ENCODE peak calls at places on chromosomes 6 and 20, in ten cellular contexts. S is neural progenitor cell; L is CD8-positive, alpha-beta T cell; J is pancreas; C is Peyer's patch; M is breast epithelium; O is psoas muscle; Y is adrenal gland; G is A549; P is ovary. H is an unnamed sample.

GRCh38 chr6:40477246-40478126 is 109.7 kb downstream of the LRFN2 start:
- DNase-seq in S (peak; percentile 52), L (peak; percentile 60), J (no peak), C (peak; percentile 66), M (no peak), O (no peak), Y (no peak), G (no peak), P (no peak), H (no peak)

GRCh38 chr20:35994994-35995453 is 26.6 kb downstream of the CNBD2 start:
- DNase-seq in S (peak; percentile 91), L (peak; percentile 90), J (peak; percentile 90), C (peak; percentile 94), M (peak; percentile 72), O (peak; percentile 78), Y (peak; percentile 78), G (peak; percentile 91), P (peak; percentile 79), H (peak; percentile 55)

GRCh38 chr6:72084992-72085569 is 198.7 kb downstream of the RIMS1 start:
- DNase-seq in S (peak; percentile 15), L (no peak), J (no peak), C (no peak), M (no peak), O (no peak), Y (no peak), G (no peak), P (no peak), H (no peak)

GRCh38 chr6:150887978-150888563 is 22.6 kb downstream of the MTHFD1L start:
- DNase-seq in S (no peak), L (no peak), J (no peak), C (no peak), M (no peak), O (no peak), Y (no peak), G (no peak), P (no peak), H (no peak)

GRCh38 chr6:3797231-3798200 is 46.0 kb upstream of the PXDC1 start:
- DNase-seq in S (no peak), L (no peak), J (no peak), C (peak; percentile 31), M (no peak), O (no peak), Y (no peak), G (peak; percentile 55), P (no peak), H (peak; percentile 84)

GRCh38 chr6:113458368-113459010 is 398.7 kb upstream of the MARCKS start:
- DNase-seq in S (no peak), L (no peak), J (no peak), C (no peak), M (no peak), O (no peak), Y (no peak), G (no peak), P (no peak), H (no peak)

GRCh38 chr20:949717-950116 is 33.6 kb upstream of the ANGPT4 start:
- DNase-seq in S (no peak), L (no peak), J (no peak), C (peak; percentile 26), M (no peak), O (no peak), Y (no peak), G (no peak), P (no peak), H (no peak)

GRCh38 chr6:41502607-41503434 is 43.4 kb upstream of the FOXP4 start:
- DNase-seq in S (peak; percentile 76), L (no peak), J (peak; percentile 71), C (no peak), M (peak; percentile 31), O (peak; percentile 23), Y (no peak), G (no peak), P (peak; percentile 61), H (no peak)

DNA sequence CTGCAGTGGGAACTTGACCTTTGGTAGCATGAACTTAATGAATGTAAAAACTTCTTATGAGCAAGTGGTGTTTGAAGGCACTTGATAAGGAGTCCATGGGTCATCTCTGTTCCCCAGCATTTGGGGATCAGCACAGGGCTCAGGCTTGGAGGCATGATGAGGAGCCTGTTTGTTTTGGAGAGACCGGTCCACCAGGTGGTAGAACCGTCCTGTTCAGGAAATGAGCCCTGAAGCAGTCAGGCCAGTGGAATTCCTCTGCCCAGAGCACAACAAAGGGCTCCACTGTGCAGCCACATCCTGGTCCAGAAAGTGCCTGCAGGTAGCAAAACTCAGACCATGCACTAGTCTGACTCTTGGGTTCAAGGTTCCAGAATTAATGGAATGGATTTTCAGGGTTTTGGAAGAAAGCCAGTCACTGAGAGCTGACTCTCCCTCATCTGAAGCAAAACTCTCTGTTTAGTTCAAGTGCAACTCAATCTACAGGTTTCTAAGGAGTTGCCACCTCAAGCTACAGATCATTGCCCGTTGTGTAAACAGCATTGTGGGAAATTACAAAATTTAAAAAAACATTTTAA is 52.3 kb upstream of the ADGRF1 start:
- DNase-seq in S (no peak), L (no peak), J (no peak), C (no peak), M (peak; percentile 44), O (no peak), Y (no peak), G (no peak), P (no peak), H (no peak)
- TF ChIP-seq CTCF in S (no peak), L (no peak), J (no peak), C (peak; percentile 37), M (no peak), O (no peak), Y (no peak), G (no peak), P (no peak), H (peak; percentile 62)

GRCh38 chr6:123804771-123805540 is 1.3 kb downstream of the NKAIN2 start:
- DNase-seq in S (no peak), L (no peak), J (no peak), C (no peak), M (no peak), O (no peak), Y (no peak), G (no peak), P (no peak), H (no peak)

GRCh38 chr6:123802697-123803455 is 789 bp upstream of the NKAIN2 start:
- DNase-seq in S (peak; percentile 91), L (peak; percentile 54), J (peak; percentile 91), C (peak; percentile 76), M (peak; percentile 77), O (peak; percentile 71), Y (peak; percentile 68), G (peak; percentile 72), P (peak; percentile 42), H (peak; percentile 82)

GRCh38 chr6:123803456-123803861 is 206 bp upstream of the NKAIN2 start:
- DNase-seq in S (peak; percentile 68), L (no peak), J (no peak), C (no peak), M (no peak), O (no peak), Y (no peak), G (no peak), P (no peak), H (no peak)

GRCh38 chr6:123802351-123802696 is 1.3 kb upstream of the NKAIN2 start:
- DNase-seq in S (no peak), L (no peak), J (no peak), C (no peak), M (no peak), O (no peak), Y (no peak), G (no peak), P (no peak), H (no peak)

DNA sequence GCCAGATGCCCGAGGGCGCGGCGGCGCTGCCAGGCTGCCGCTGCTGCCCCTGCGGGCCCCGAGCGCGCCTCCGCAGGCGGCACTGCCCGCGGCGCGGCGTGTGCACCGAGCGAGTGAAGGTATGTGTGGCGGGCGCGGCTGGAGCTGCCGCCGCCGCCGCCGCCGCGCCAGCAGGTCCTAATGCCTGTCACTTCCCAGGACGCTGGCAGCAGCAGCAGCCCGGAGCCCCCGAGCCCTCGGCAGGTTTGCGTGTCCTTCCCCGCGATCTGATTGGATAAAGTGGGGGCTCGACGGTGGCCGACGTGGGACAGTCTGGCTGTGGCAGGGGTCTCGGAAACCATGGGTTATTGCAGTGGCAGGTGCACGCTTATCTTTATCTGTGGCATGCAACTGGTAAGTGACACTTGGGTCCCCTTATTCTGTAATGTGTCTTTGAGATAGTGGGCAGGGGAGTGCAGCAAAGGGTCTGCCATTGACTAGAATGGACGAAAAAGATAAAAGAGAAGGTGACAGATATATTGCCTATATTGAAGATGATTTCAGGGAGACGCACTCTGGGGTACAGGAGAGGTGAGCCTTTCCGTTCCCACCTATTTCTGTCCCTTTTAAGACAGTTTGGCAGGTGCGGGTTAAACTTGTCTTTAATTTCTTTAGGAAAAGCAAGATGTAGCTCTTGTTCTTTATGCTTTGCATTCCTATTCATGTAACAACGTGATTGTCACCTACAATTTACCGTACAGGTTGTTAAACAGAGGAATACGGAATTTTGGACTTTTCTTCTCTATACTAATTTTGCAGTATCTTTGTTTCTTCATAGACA is at the start of gene NKAIN2:
- DNase-seq in S (peak; percentile 82), L (no peak), J (peak; percentile 62), C (no peak), M (no peak), O (peak; percentile 52), Y (no peak), G (no peak), P (no peak), H (no peak)
- H3K27ac ChIP-seq in S (no peak within 1 kb of the TSS), L (no peak within 1 kb of the TSS), J (no peak within 1 kb of the TSS), C (no peak within 1 kb of the TSS), M (no peak within 1 kb of the TSS), O (peak within 1 kb of the TSS; percentile 72), Y (no peak within 1 kb of the TSS), G (no peak within 1 kb of the TSS), P (no peak within 1 kb of the TSS), H (no peak within 1 kb of the TSS)

GRCh38 chr6:112244428-112244827 is 9.9 kb downstream of the LAMA4 start:
- DNase-seq in S (no peak), L (no peak), J (no peak), C (no peak), M (no peak), O (no peak), Y (no peak), G (no peak), P (no peak), H (no peak)
- H3K4me1 ChIP-seq in S (no peaks in the 10 kb centered on the region), L (no peaks in the 10 kb centered on the region), J (no peaks in the 10 kb centered on the region), C (peaks cover 23% of the 10 kb centered on the region), M (no peaks in the 10 kb centered on the region), O (peaks cover 7% of the 10 kb centered on the region), Y (no peaks in the 10 kb centered on the region), G (no peaks in the 10 kb centered on the region), P (peaks cover 18% of the 10 kb centered on the region), H (no peaks in the 10 kb centered on the region)

GRCh38 chr6:139376604-139377218 is 2.3 kb upstream of the CITED2 start:
- DNase-seq in S (peak; percentile 26), L (no peak), J (no peak), C (peak; percentile 76), M (peak; percentile 91), O (peak; percentile 39), Y (peak; percentile 93), G (peak; percentile 44), P (peak; percentile 87), H (peak; percentile 60)

GRCh38 chr6:139374357-139375238 is at the start of gene CITED2:
- DNase-seq in S (peak; percentile 97), L (peak; percentile 98), J (peak; percentile 96), C (peak; percentile 98), M (peak; percentile 89), O (peak; percentile 93), Y (peak; percentile 94), G (peak; percentile 92), P (peak; percentile 95), H (peak; percentile 94)

GRCh38 chr6:139373928-139374356 is 506 bp downstream of the CITED2 start:
- DNase-seq in S (no peak), L (no peak), J (peak; percentile 80), C (peak; percentile 76), M (no peak), O (no peak), Y (no peak), G (no peak), P (no peak), H (peak; percentile 57)

GRCh38 chr6:139376054-139376355 is 1.6 kb upstream of the CITED2 start:
- DNase-seq in S (no peak), L (no peak), J (no peak), C (no peak), M (no peak), O (peak; percentile 24), Y (no peak), G (no peak), P (no peak), H (no peak)

GRCh38 chr6:139375239-139376053 is 998 bp upstream of the CITED2 start:
- DNase-seq in S (peak; percentile 96), L (peak; percentile 89), J (peak; percentile 95), C (peak; percentile 96), M (peak; percentile 94), O (peak; percentile 91), Y (peak; percentile 95), G (peak; percentile 93), P (peak; percentile 90), H (peak; percentile 94)
- TF ChIP-seq CTCF in S (peak; percentile 2), L (no peak), J (no peak), C (peak; percentile 16), M (no peak), O (no peak), Y (no peak), G (no peak), P (no peak), H (peak; percentile 43)

H was measured in foreskin keratinocyte.